ENCODE peak calls at places on chromosomes 7 and 10, in four cellular contexts. K is endodermal cell, R is fibroblast of lung, F is upper lobe of right lung. E is an unnamed sample.
A peak's percentile ranks its signal among the peaks of the same experiment; 100 is the strongest.

GRCh38 chr7:45153238-45153637 is 4.4 kb upstream of the RAMP3 start:
- DNase-seq in K (peak; percentile 33), R (no peak), F (peak; percentile 5), E (no peak)

GRCh38 chr10:71260622-71261325 is 48.4 kb downstream of the UNC5B start:
- DNase-seq in K (peak; percentile 84), R (peak; percentile 94), F (peak; percentile 74), E (no peak)

GRCh38 chr7:67917118-67917755 is 920.6 kb downstream of the TYW1 start:
- DNase-seq in K (peak; percentile 84), R (no peak), F (no peak), E (no peak)

GRCh38 chr10:59885430-59886134 is 20.8 kb downstream of the CCDC6 start:
- DNase-seq in K (no peak), R (no peak), F (no peak), E (no peak)

GRCh38 chr10:12849351-12850181 is 151.9 kb downstream of the CCDC3 start:
- DNase-seq in K (no peak), R (no peak), F (no peak), E (no peak)

GRCh38 chr7:105648561-105649401 is 67.5 kb upstream of the EFCAB10 start:
- DNase-seq in K (no peak), R (no peak), F (peak; percentile 48), E (no peak)

GRCh38 chr10:90437452-90437851 is 420.4 kb downstream of the HTR7 start:
- DNase-seq in K (no peak), R (peak; percentile 36), F (no peak), E (no peak)

GRCh38 chr10:17001297-17001744 is 128.3 kb downstream of the CUBN start:
- DNase-seq in K (peak; percentile 28), R (peak; percentile 31), F (no peak), E (no peak)

GRCh38 chr7:7883394-7883793 is 85.2 kb upstream of the GLCCI1 start:
- DNase-seq in K (no peak), R (no peak), F (no peak), E (no peak)

GRCh38 chr7:44678468-44679179 is 70.0 kb upstream of the ZMIZ2 start:
- DNase-seq in K (no peak), R (peak; percentile 83), F (no peak), E (no peak)

GRCh38 chr7:21550076-21550475 is 7.2 kb downstream of the DNAH11 start:
- DNase-seq in K (no peak), R (no peak), F (no peak), E (no peak)

GRCh38 chr10:31134303-31134928 is 102.8 kb upstream of the ZNF438 start:
- DNase-seq in K (peak; percentile 78), R (peak; percentile 63), F (no peak), E (no peak)

GRCh38 chr10:106043833-106044232 is 1120.7 kb downstream of the SORCS1 start:
- DNase-seq in K (no peak), R (no peak), F (no peak), E (no peak)

GRCh38 chr7:39749177-39749576 is 125.8 kb downstream of the RALA start:
- DNase-seq in K (no peak), R (peak; percentile 61), F (no peak), E (no peak)

GRCh38 chr10:51090190-51090589 is 15.9 kb downstream of the PRKG1 start:
- DNase-seq in K (no peak), R (peak; percentile 70), F (no peak), E (no peak)

GRCh38 chr7:6256709-6257535 is 15.5 kb downstream of the CYTH3 start:
- DNase-seq in K (no peak), R (peak; percentile 47), F (no peak), E (no peak)

GRCh38 chr7:9488555-9488954 is 1055.1 kb downstream of the NXPH1 start:
- DNase-seq in K (no peak), R (peak; percentile 88), F (no peak), E (no peak)

GRCh38 chr7:5065107-5065407 is 19.4 kb downstream of the RBAK start:
- DNase-seq in K (no peak), R (no peak), F (no peak), E (no peak)

GRCh38 chr7:5064391-5065106 is 18.9 kb downstream of the RBAK start:
- DNase-seq in K (no peak), R (peak; percentile 39), F (no peak), E (no peak)

DNA sequence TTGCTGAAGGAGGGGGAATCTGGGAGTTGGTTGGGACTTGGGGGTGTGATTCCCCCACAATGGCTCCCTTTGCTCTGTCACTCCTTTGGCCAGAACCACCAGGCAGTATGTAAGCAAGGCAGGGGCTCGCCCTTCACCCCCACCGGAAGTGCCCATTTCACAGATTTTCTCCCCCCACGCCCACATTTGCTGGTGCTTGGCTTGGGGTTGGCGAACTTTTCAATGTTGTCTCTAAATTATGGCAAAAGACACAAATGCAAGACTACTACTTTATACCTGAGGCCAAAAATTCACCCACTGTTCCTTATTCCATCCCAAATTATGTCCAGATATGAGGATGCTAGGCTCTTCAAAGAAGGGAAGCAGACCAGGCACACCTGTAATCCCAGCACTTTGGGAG is 24.5 kb downstream of the RBAK start:
- DNase-seq in K (no peak), R (no peak), F (no peak), E (no peak)
- H3K9me3 ChIP-seq in K (peaks cover 52% of the 10 kb centered on the region), R (peaks cover 3% of the 10 kb centered on the region), F (peaks cover 56% of the 10 kb centered on the region), E (peaks cover 26% of the 10 kb centered on the region)

GRCh38 chr7:147103224-147103623 is 986.6 kb downstream of the CNTNAP2 start:
- DNase-seq in K (no peak), R (no peak), F (no peak), E (no peak)
- H3K9me3 ChIP-seq in K (no peaks in the 10 kb centered on the region), R (no peaks in the 10 kb centered on the region), F (no peaks in the 10 kb centered on the region), E (no peaks in the 10 kb centered on the region)

DNA sequence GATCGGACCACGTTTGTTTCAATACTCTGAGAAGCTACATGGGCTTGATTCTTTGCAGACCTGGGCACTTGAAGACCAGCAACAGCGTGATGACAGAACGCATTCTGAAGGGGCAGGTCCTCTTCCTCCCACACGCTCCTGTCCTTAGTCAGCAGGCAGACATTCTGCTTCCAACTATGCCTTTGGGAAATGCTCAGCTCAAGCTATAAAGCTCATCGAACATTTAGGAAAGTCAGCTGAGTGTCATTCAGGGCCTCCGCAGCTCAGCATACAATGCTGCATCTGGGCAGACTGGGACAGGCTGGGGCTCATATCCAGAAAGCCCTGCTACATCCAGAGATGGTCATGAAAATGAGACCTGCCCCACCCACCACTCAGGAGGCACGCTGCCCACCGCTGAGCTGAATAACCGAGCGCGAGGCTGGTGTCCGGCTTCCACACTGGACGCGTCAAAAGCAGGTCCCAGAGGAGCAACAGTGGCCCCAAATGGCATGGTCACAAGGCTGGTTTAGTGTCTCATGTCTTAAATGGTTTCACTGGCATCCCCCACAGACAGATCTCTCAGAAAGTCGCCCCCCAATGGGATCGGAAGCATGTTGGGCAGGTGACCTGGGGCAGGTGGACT is 274.0 kb downstream of the DNAJB6 start:
- DNase-seq in K (no peak), R (no peak), F (peak; percentile 54), E (no peak)
- H3K9me3 ChIP-seq in K (peaks cover 43% of the 10 kb centered on the region), R (no peaks in the 10 kb centered on the region), F (no peaks in the 10 kb centered on the region), E (no peaks in the 10 kb centered on the region)

GRCh38 chr10:79355420-79356010 is 8.2 kb downstream of the PPIF start:
- DNase-seq in K (no peak), R (no peak), F (no peak), E (no peak)

GRCh38 chr10:79356104-79356503 is 8.8 kb downstream of the PPIF start:
- DNase-seq in K (no peak), R (no peak), F (no peak), E (no peak)

GRCh38 chr10:79358811-79359210 is 11.5 kb downstream of the PPIF start:
- DNase-seq in K (no peak), R (no peak), F (no peak), E (no peak)

GRCh38 chr10:79354615-79355014 is 7.3 kb downstream of the PPIF start:
- DNase-seq in K (no peak), R (no peak), F (no peak), E (no peak)

GRCh38 chr10:79357180-79357579 is 9.9 kb downstream of the PPIF start:
- DNase-seq in K (no peak), R (no peak), F (no peak), E (no peak)
- H3K9me3 ChIP-seq in K (no peaks in the 10 kb centered on the region), R (no peaks in the 10 kb centered on the region), F (no peaks in the 10 kb centered on the region), E (no peaks in the 10 kb centered on the region)

DNA sequence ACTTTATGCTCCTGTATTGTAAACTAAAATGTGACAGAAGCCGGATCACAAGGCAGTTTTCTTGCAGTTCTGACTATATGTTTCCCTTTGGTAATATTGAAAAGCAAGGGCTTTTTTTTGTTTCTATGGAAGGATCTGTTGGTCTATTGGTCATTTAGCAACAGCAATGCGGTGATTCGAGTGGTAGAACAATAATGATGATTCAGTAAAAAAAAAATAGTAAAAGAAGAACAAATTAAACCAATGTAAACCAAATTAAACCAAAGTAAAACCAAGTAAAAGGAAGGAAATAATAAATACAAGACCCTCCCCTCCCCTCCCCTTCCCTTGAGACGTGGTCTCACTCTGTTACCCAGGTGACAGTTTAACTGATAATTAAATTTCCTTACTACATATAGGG is 17.8 kb upstream of the CCNY start:
- DNase-seq in K (no peak), R (no peak), F (no peak), E (no peak)
- H3K9me3 ChIP-seq in K (peaks cover 9% of the 10 kb centered on the region), R (no peaks in the 10 kb centered on the region), F (peaks cover 3% of the 10 kb centered on the region), E (no peaks in the 10 kb centered on the region)

DNA sequence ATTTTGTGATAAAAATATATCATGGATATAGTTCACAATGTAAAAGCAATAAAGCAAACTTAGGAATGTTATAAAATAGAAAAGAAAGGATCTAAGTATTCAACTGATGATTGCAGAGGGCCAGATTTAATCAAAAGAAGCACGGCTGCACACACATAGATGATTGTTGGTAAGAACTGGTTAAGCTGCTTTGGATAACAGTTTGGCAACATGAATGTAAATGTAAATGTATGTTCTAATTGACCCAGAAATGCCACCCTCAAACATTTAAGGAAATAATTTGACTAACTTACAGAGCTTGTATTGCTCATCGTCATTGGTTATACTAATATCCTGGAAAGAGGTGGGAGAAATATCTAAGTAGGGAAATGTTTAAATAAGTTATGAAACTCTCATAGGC is 13.1 kb downstream of the ZNF485 start:
- DNase-seq in K (no peak), R (no peak), F (no peak), E (no peak)
- H3K9me3 ChIP-seq in K (peaks cover 30% of the 10 kb centered on the region), R (no peaks in the 10 kb centered on the region), F (peaks cover 7% of the 10 kb centered on the region), E (peaks cover 14% of the 10 kb centered on the region)

DNA sequence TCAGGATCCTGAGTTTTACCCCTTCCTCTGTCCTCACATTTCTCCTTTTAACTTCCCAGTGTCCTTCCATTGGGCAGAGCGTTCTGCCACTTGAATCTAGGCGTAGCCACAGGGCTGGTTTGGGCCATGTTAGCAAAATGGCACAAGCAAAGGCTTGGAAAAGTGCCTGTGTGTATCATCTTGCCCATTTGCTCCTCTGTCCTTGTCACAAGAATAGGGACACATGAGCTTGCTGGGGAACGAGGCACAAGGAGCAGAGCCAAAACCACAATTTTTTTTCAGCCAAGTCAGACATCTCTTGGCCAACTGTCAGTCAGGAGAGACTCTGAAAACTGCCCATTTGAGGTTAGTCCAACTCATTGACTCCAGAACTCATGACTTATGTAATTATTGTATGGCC is 285.2 kb downstream of the ZNF248 start:
- DNase-seq in K (no peak), R (no peak), F (no peak), E (no peak)
- H3K9me3 ChIP-seq in K (peaks cover 86% of the 10 kb centered on the region), R (no peaks in the 10 kb centered on the region), F (no peaks in the 10 kb centered on the region), E (no peaks in the 10 kb centered on the region)

DNA sequence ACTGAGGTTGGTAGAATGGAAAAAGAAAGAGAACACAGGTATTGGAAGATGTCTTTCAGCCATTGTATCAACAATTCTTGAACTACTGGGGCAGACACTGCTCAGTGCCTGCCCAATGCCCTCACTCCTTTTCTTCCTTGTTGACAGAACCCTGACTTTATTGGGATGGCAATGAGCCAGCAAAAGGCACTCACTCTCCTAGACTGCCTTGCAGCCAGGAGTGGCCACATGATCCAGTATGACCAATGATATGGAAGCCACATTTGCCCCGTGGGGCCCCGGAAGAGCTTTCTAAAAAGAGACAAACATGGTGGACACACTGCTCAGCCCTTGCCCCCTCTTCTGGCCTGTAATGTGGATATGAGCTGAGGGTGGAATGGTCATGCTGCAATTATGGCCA is 88.6 kb upstream of the ZNF716 start:
- DNase-seq in K (no peak), R (no peak), F (no peak), E (no peak)
- H3K9me3 ChIP-seq in K (peaks cover 67% of the 10 kb centered on the region), R (no peaks in the 10 kb centered on the region), F (no peaks in the 10 kb centered on the region), E (no peaks in the 10 kb centered on the region)

E was measured in T-helper 17 cell.